ENCODE peak calls at places on chromosomes 4 and X, in ten cellular contexts. W is glutamatergic neuron, K is suprapubic skin, Y is bronchial epithelial cell, P is K562, D is GM12864, C is tibial artery, L is left ventricle myocardium inferior, X is colonic mucosa, V is lower lobe of right lung. S is an unnamed sample.

GRCh38 chr4:168480991-168481588 is 798 bp upstream of the DDX60L start:
- DNase-seq in L (no peak), V (no peak), X (peak), Y (peak), W (no peak), K (no peak), D (no peak), C (no peak), P (peak), S (no peak)

GRCh38 chr4:100895572-100896197 is 377.9 kb upstream of the EMCN start:
- DNase-seq in V (no peak), W (no peak), X (no peak), P (no peak), C (no peak), D (no peak), Y (no peak), K (no peak), L (no peak), S (no peak)

GRCh38 chr4:123244233-123244632 is 152.4 kb upstream of the SPRY1 start:
- DNase-seq in P (peak), W (no peak), K (no peak), Y (peak), D (no peak), C (no peak), L (peak), V (peak), X (no peak), S (no peak)

GRCh38 chr4:53514509-53514908 is 76.8 kb downstream of the LNX1 start:
- DNase-seq in K (no peak), D (no peak), X (no peak), V (no peak), C (no peak), L (no peak), P (no peak), W (no peak), Y (no peak), S (no peak)

GRCh38 chrX:10574663-10575062 is 45.7 kb downstream of the MID1 start:
- DNase-seq in D (no peak), X (no peak), V (no peak), C (no peak), K (no peak), P (no peak), L (no peak), Y (peak), W (no peak), S (no peak)

GRCh38 chr4:124631760-124632159 is 80.8 kb downstream of the ANKRD50 start:
- DNase-seq in W (no peak), P (peak), Y (peak), X (peak), D (peak), C (no peak), V (no peak), L (no peak), K (no peak), S (no peak)

GRCh38 chr4:123116412-123116811 is 194.0 kb upstream of the NUDT6 start:
- DNase-seq in V (no peak), P (no peak), K (no peak), D (no peak), C (no peak), W (no peak), X (no peak), L (no peak), Y (no peak), S (no peak)

GRCh38 chr4:52868138-52868537 is 6.0 kb downstream of the RASL11B start:
- DNase-seq in L (peak), P (peak), V (no peak), X (no peak), C (peak), K (no peak), D (no peak), Y (no peak), W (peak), S (no peak)

GRCh38 chr4:151641167-151641566 is 119.6 kb downstream of the GATB start:
- DNase-seq in Y (peak), K (no peak), L (no peak), C (no peak), D (no peak), V (no peak), W (no peak), P (no peak), X (no peak), S (no peak)

GRCh38 chr4:113837397-113837796 is 75.9 kb upstream of the CAMK2D start:
- DNase-seq in P (no peak), C (no peak), V (no peak), X (no peak), L (no peak), W (no peak), Y (peak), K (no peak), D (peak), S (no peak)

GRCh38 chr4:161702287-161702686 is 461.5 kb downstream of the FSTL5 start:
- DNase-seq in D (no peak), X (no peak), W (no peak), Y (no peak), K (no peak), L (no peak), V (no peak), C (no peak), P (no peak), S (no peak)
- TF ChIP-seq CTCF in D (peak), X (no peak), W (peak), Y (no peak), K (no peak), L (no peak), V (no peak), C (no peak), P (no peak), S (no peak)

DNA sequence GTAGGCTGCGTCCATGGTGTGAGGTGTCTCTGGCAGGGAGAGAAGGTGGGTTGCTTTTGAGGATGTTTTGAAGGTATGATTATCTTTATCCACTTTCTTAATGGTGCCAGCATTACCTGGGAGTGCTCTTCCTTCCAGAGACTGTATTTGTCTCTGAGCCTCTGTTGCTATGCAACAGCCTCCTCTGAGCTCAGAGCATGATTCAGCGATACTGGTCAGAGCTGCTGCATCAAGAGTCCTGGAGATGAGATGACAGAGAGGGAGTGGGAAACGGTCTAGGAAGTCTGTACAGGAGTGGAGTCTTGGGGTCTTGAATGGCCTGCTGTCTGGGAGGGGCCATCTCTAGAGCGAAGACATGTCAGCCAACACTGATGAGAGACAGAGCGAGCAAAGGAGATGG is 104.4 kb upstream of the RAB40AL start:
- DNase-seq in W (peak), K (no peak), Y (peak), X (no peak), V (no peak), C (no peak), P (peak), L (no peak), D (no peak), S (no peak)
- TF ChIP-seq CTCF in W (no peak), K (no peak), Y (no peak), X (no peak), V (no peak), C (no peak), P (no peak), L (no peak), D (no peak), S (no peak)

DNA sequence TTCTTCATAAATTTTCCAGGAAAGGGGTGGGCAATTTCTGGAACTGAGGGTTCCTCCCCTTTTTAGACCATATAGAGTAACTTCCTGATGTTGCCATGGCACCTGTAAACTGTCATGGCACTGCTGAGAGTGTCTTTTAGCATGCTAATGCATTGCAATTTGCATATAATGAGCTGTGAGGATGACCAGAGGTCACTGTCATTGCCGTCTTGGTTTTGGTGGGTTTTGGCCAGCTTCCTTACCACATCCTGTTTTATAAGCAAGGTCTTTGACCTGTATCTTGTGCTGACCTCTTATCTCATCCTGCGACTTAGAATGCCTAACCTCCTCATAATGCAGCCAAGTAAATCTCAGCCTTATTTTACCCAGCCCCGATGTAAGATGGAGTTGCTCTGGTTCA is 577.8 kb downstream of the NLGN4X start:
- DNase-seq in C (no peak), D (no peak), P (no peak), K (no peak), Y (no peak), L (no peak), X (no peak), V (no peak), W (no peak), S (no peak)
- TF ChIP-seq CTCF in C (no peak), D (no peak), P (no peak), K (no peak), Y (no peak), L (no peak), X (no peak), V (no peak), W (no peak), S (no peak)

DNA sequence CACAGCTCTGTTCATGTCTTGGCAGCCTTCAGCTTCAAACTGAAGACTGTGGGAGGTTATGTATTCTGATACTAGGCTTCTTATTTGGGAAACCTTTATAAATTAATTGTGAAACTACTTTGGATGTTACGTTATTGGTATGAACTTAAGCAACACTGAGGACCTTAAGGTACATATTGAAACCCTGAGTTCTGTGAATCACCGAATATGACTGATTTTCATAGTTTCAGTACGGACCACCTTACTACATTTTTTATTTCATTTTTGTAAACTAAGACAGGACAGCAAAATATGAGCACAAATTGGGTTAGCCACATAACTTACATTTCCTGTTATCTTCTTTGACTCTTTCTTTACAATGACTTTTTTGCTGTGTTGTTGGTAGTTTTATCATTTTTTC is 498.4 kb downstream of the PDGFC start:
- DNase-seq in X (no peak), K (no peak), C (no peak), P (no peak), L (no peak), Y (no peak), V (no peak), W (no peak), D (no peak), S (no peak)
- TF ChIP-seq CTCF in X (no peak), K (no peak), C (no peak), P (no peak), L (no peak), Y (no peak), V (no peak), W (no peak), D (no peak), S (no peak)

DNA sequence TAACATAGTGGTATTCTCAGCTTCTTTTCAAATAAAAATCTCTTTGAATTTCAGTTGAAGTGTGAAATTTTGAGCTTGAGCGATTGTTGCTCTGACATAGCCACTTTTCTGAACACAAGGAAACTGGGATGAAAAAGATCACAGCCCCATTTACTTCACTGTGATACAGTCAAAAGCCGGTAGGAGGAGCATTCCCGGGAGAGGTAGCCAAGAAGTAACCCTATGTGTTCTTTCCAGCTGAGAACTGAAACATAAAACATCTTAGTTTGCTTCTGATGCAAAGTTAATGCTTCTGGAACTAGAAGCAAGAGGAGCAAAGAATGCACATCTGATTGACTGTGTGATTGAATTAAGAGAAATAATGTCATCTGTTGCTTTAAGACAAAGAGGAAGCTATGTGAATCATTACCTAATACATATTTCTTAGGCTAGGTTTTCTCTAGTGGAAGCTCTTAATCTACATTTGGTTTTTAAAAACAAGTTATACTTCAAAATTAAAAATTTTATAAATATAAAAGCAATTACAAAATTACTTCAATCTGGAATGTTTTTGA is 88.4 kb upstream of the UNC5C start:
- DNase-seq in Y (peak), L (no peak), V (no peak), C (no peak), X (no peak), P (no peak), K (no peak), D (no peak), W (peak), S (no peak)
- TF ChIP-seq CTCF in Y (peak), L (peak), V (peak), C (peak), X (no peak), P (no peak), K (no peak), D (no peak), W (peak), S (no peak)